ENCODE peak calls at places on chromosomes 11 and 22, in nine cellular contexts. I, C, Y, L, V, T, U, W and E are unnamed samples.
A peak's percentile ranks its signal among the peaks of the same experiment; 100 is the strongest.

GRCh38 chr11:19075636-19076035 is 15.1 kb upstream of the MRGPRX2 start:
- DNase-seq in W (no peak), U (no peak), L (no peak), Y (no peak), C (no peak), T (no peak), V (no peak), I (peak; percentile 43), E (no peak)

GRCh38 chr11:124329787-124330478 is 9.9 kb upstream of the OR8D2 start:
- DNase-seq in W (no peak), C (no peak), V (no peak), Y (no peak), T (no peak), L (peak; percentile 28), I (no peak), U (no peak), E (no peak)

GRCh38 chr11:64043545-64043944 is 7.8 kb downstream of the FLRT1 start:
- DNase-seq in U (no peak), T (no peak), I (no peak), Y (no peak), L (no peak), W (no peak), V (no peak), C (no peak), E (no peak)

GRCh38 chr22:49721211-49721763 is 106.4 kb downstream of the BRD1 start:
- DNase-seq in V (no peak), I (no peak), U (no peak), L (no peak), W (no peak), C (no peak), Y (no peak), T (no peak), E (no peak)

GRCh38 chr22:31970490-31971444 is 26.4 kb downstream of the YWHAH start:
- DNase-seq in U (peak; percentile 47), V (peak; percentile 90), L (peak; percentile 76), I (peak; percentile 78), W (peak; percentile 91), Y (peak; percentile 89), T (peak; percentile 93), C (peak; percentile 91), E (no peak)

GRCh38 chr11:121889168-121889567 is 226.8 kb downstream of the BLID start:
- DNase-seq in L (no peak), U (no peak), T (no peak), Y (no peak), I (no peak), W (no peak), C (no peak), V (no peak), E (no peak)

GRCh38 chr11:112563808-112564207 is 303.1 kb upstream of the PLET1 start:
- DNase-seq in V (no peak), T (no peak), U (no peak), L (no peak), C (no peak), Y (no peak), I (no peak), W (no peak), E (no peak)

GRCh38 chr11:88424881-88425280 is 87.3 kb upstream of the CTSC start:
- DNase-seq in Y (no peak), W (no peak), I (no peak), V (no peak), C (no peak), T (no peak), U (no peak), L (no peak), E (no peak)

GRCh38 chr11:65786786-65787636 is at the start of gene OVOL1:
- DNase-seq in I (peak; percentile 91), U (no peak), T (peak; percentile 95), L (no peak), V (peak; percentile 81), Y (no peak), W (peak; percentile 90), C (peak; percentile 90), E (no peak)

GRCh38 chr11:68683952-68684384 is 376 bp upstream of the GAL start:
- DNase-seq in W (no peak), U (no peak), C (no peak), T (no peak), I (no peak), L (no peak), Y (no peak), V (no peak), E (no peak)

GRCh38 chr11:107713009-107713408 is 1.2 kb upstream of the SLN start:
- DNase-seq in Y (no peak), I (no peak), U (no peak), L (no peak), T (no peak), C (no peak), W (no peak), V (no peak), E (no peak)

GRCh38 chr11:108472681-108473080 is 5.4 kb upstream of the C11orf65 start:
- DNase-seq in Y (no peak), V (no peak), T (no peak), U (no peak), L (no peak), C (no peak), W (no peak), I (no peak), E (no peak)

GRCh38 chr11:71499546-71499945 is 27.5 kb upstream of the KRTAP5-7 start:
- DNase-seq in I (no peak), T (no peak), V (no peak), U (no peak), Y (no peak), L (peak; percentile 7), W (no peak), C (no peak), E (no peak)

GRCh38 chr11:35555238-35555887 is 29.9 kb upstream of the PAMR1 start:
- DNase-seq in T (no peak), U (no peak), W (no peak), L (peak; percentile 57), Y (no peak), C (no peak), I (no peak), V (no peak), E (no peak)

GRCh38 chr22:49670610-49671330 is 156.9 kb downstream of the BRD1 start:
- DNase-seq in C (no peak), I (no peak), U (no peak), T (no peak), L (no peak), V (peak; percentile 55), Y (peak; percentile 18), W (no peak), E (no peak)

GRCh38 chr11:78000193-78000592 is 5.7 kb upstream of the INTS4 start:
- DNase-seq in L (peak; percentile 75), W (peak; percentile 78), V (no peak), Y (no peak), T (no peak), U (no peak), I (peak; percentile 72), C (peak; percentile 50), E (no peak)

GRCh38 chr11:58286249-58286648 is 18.2 kb upstream of the OR10W1 start:
- DNase-seq in L (peak; percentile 5), C (peak; percentile 47), W (peak; percentile 62), T (no peak), Y (peak; percentile 5), V (no peak), U (no peak), I (no peak), E (no peak)

GRCh38 chr11:77204792-77205466 is 76.9 kb downstream of the MYO7A start:
- DNase-seq in C (no peak), V (no peak), Y (no peak), I (no peak), W (no peak), T (no peak), L (no peak), U (no peak), E (no peak)

GRCh38 chr11:119368121-119369034 is 13.1 kb downstream of the USP2 start:
- DNase-seq in W (peak; percentile 92), I (peak; percentile 86), L (peak; percentile 48), V (no peak), U (no peak), T (peak; percentile 94), C (peak; percentile 84), Y (no peak), E (no peak)

GRCh38 chr22:40193429-40194421 is 16.0 kb downstream of the TNRC6B start:
- DNase-seq in V (no peak), I (no peak), W (peak; percentile 60), T (no peak), Y (no peak), C (no peak), U (no peak), L (peak; percentile 62), E (no peak)

GRCh38 chr11:113393501-113393985 is 6.0 kb downstream of the ANKK1 start:
- DNase-seq in C (no peak), Y (no peak), W (no peak), V (no peak), U (no peak), T (no peak), I (no peak), L (no peak), E (no peak)

GRCh38 chr11:72227316-72228228 is 3.0 kb downstream of the INPPL1 start:
- DNase-seq in L (no peak), V (no peak), T (peak; percentile 35), U (no peak), Y (no peak), W (peak; percentile 5), I (peak; percentile 27), C (no peak), E (no peak)

GRCh38 chr11:134052395-134052987 is 16.4 kb upstream of the JAM3 start:
- DNase-seq in V (no peak), Y (no peak), C (no peak), T (no peak), I (no peak), W (no peak), L (no peak), U (no peak), E (no peak)

GRCh38 chr11:117290809-117291396 is at the start of gene BACE1-AS:
- DNase-seq in V (no peak), I (peak; percentile 65), C (no peak), T (no peak), U (no peak), Y (no peak), L (no peak), W (no peak), E (no peak)
- H3K36me3 ChIP-seq in V (peaks cover 78% of the 10 kb centered on the region), I (peaks cover 6% of the 10 kb centered on the region), C (no peaks in the 10 kb centered on the region), T (no peaks in the 10 kb centered on the region), U (peaks cover 2% of the 10 kb centered on the region), Y (peaks cover 87% of the 10 kb centered on the region), L (peaks cover 96% of the 10 kb centered on the region), W (no peaks in the 10 kb centered on the region), E (peaks cover 26% of the 10 kb centered on the region)

GRCh38 chr22:46664301-46664855 is 44.2 kb downstream of the GRAMD4 start:
- DNase-seq in Y (no peak), U (no peak), T (peak; percentile 68), C (no peak), I (no peak), W (no peak), L (no peak), V (no peak), E (no peak)
- H3K36me3 ChIP-seq in Y (peaks cover 36% of the 10 kb centered on the region), U (no peaks in the 10 kb centered on the region), T (peaks cover 2% of the 10 kb centered on the region), C (no peaks in the 10 kb centered on the region), I (peaks cover 12% of the 10 kb centered on the region), W (no peaks in the 10 kb centered on the region), L (peaks cover 45% of the 10 kb centered on the region), V (peaks cover 73% of the 10 kb centered on the region), E (peaks cover 16% of the 10 kb centered on the region)

GRCh38 chr22:36323855-36324331 is 63.9 kb downstream of the MYH9 start:
- DNase-seq in W (no peak), C (no peak), V (no peak), U (no peak), I (no peak), L (peak; percentile 44), Y (no peak), T (peak; percentile 67), E (peak; percentile 44)
- H3K36me3 ChIP-seq in W (no peaks in the 10 kb centered on the region), C (peaks cover 11% of the 10 kb centered on the region), V (peaks cover 98% of the 10 kb centered on the region), U (peaks cover 7% of the 10 kb centered on the region), I (peaks cover 66% of the 10 kb centered on the region), L (peaks cover 77% of the 10 kb centered on the region), Y (peaks cover 98% of the 10 kb centered on the region), T (peaks cover 13% of the 10 kb centered on the region), E (peaks cover 69% of the 10 kb centered on the region)

GRCh38 chr22:17838180-17838865 is 64.1 kb upstream of the BID start:
- DNase-seq in L (no peak), W (no peak), C (no peak), U (no peak), V (no peak), I (no peak), T (no peak), Y (no peak), E (no peak)
- H3K36me3 ChIP-seq in L (peaks cover 44% of the 10 kb centered on the region), W (no peaks in the 10 kb centered on the region), C (no peaks in the 10 kb centered on the region), U (no peaks in the 10 kb centered on the region), V (peaks cover 37% of the 10 kb centered on the region), I (peaks cover 25% of the 10 kb centered on the region), T (no peaks in the 10 kb centered on the region), Y (peaks cover 29% of the 10 kb centered on the region), E (peaks cover 18% of the 10 kb centered on the region)